ENCODE peak calls at places on chromosome 11, in eight cellular contexts. P is uterus, S is fibroblast of lung, W is heart left ventricle, Q is OCI-LY7, N is mucosa of descending colon, V is right lobe of liver, J is astrocyte. R is an unnamed sample. For H3K9me3 and H3K4me1, the result is how much of the 10 kb centered on the place peaks cover.

GRCh38 chr11:124799384-124800225 is 601 bp downstream of the MSANTD2 start:
- DNase-seq in P (no peak), S (peak), W (peak), Q (peak), N (peak), V (peak), J (peak), R (peak)

GRCh38 chr11:126282742-126283591 is at the start of gene TIRAP:
- DNase-seq in P (peak), S (peak), W (peak), Q (peak), N (peak), V (peak), J (peak), R (peak)

GRCh38 chr11:67277231-67277961 is 11.1 kb downstream of the GRK2 start:
- DNase-seq in P (peak), S (peak), W (peak), Q (peak), N (peak), V (peak), J (no peak), R (no peak)

GRCh38 chr11:117913736-117914397 is 15.3 kb downstream of the TMPRSS13 start:
- DNase-seq in P (no peak), S (no peak), W (no peak), Q (no peak), N (no peak), V (peak), J (no peak), R (no peak)

GRCh38 chr11:78418584-78419211 is 1.1 kb upstream of the GAB2 start:
- DNase-seq in P (no peak), S (no peak), W (no peak), Q (no peak), N (no peak), V (no peak), J (no peak), R (no peak)

GRCh38 chr11:88604255-88604654 is 266.7 kb upstream of the CTSC start:
- DNase-seq in P (no peak), S (peak), W (no peak), Q (no peak), N (no peak), V (no peak), J (peak), R (no peak)

GRCh38 chr11:119290894-119291497 is 25.9 kb downstream of the MCAM start:
- DNase-seq in P (no peak), S (no peak), W (no peak), Q (no peak), N (no peak), V (no peak), J (no peak), R (no peak)

GRCh38 chr11:122202951-122203456 is 87.0 kb upstream of the BLID start:
- DNase-seq in P (peak), S (peak), W (peak), Q (peak), N (peak), V (peak), J (peak), R (peak)

GRCh38 chr11:12242071-12242672 is 131.8 kb downstream of the MICAL2 start:
- DNase-seq in P (no peak), S (no peak), W (no peak), Q (no peak), N (no peak), V (no peak), J (no peak), R (no peak)

GRCh38 chr11:70713988-70714665 is 315.8 kb downstream of the CTTN start:
- DNase-seq in P (no peak), S (no peak), W (no peak), Q (no peak), N (no peak), V (peak), J (no peak), R (no peak)

GRCh38 chr11:70715636-70716035 is 317.3 kb downstream of the CTTN start:
- DNase-seq in P (no peak), S (no peak), W (no peak), Q (no peak), N (no peak), V (no peak), J (no peak), R (no peak)

GRCh38 chr11:70713436-70713835 is 315.1 kb downstream of the CTTN start:
- DNase-seq in P (no peak), S (no peak), W (no peak), Q (no peak), N (no peak), V (peak), J (no peak), R (no peak)

GRCh38 chr11:70716986-70717775 is 318.9 kb downstream of the CTTN start:
- DNase-seq in P (no peak), S (no peak), W (no peak), Q (no peak), N (no peak), V (no peak), J (peak), R (no peak)

DNA sequence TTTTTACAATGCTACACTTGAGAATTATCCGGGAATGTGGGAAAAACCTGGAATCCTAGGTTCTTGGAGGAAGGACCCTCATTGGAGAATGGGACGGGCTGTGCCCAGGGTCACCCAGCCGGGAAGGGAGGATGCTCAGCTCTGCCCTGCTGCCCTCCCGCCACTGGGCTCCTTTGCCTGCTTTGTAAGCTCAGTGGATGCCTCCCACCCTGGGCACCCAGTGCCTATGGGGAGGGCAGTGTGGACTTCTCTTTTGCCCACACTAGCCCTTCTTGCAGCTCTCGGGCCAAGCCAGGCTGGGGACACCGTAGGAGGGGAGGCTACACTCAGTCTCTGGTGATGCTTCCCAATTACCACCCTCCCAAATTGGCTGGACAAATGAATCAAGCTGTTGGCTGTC is 316.8 kb downstream of the CTTN start:
- DNase-seq in P (no peak), S (no peak), W (no peak), Q (no peak), N (no peak), V (no peak), J (no peak), R (no peak)
- H3K9me3 ChIP-seq in P (under half), S (under half), W (under half), Q (under half), N (under half), V (under half), J (under half), R (under half)

GRCh38 chr11:14643697-14644395 is at the start of gene PDE3B:
- DNase-seq in P (peak), S (peak), W (peak), Q (peak), N (peak), V (peak), J (peak), R (peak)
- TF ChIP-seq CTCF in P (no peak), S (no peak), W (no peak), Q (no peak), N (no peak), V (no peak), J (no peak), R (peak)

GRCh38 chr11:19959697-19960096 is 200.6 kb downstream of the DBX1 start:
- DNase-seq in P (no peak), S (no peak), W (no peak), Q (no peak), N (no peak), V (no peak), J (peak), R (no peak)
- H3K4me1 ChIP-seq in P (under half), S (under half), W (under half), Q (under half), N (under half), V (under half), J (under half), R (under half)

GRCh38 chr11:2663506-2663905 is 36.3 kb downstream of the KCNQ1OT1 start:
- DNase-seq in P (no peak), S (no peak), W (no peak), Q (no peak), N (no peak), V (no peak), J (no peak), R (no peak)

GRCh38 chr11:2661173-2662023 is 38.4 kb downstream of the KCNQ1OT1 start:
- DNase-seq in P (no peak), S (no peak), W (no peak), Q (no peak), N (no peak), V (no peak), J (no peak), R (no peak)

GRCh38 chr11:2662430-2663299 is 37.1 kb downstream of the KCNQ1OT1 start:
- DNase-seq in P (no peak), S (no peak), W (no peak), Q (no peak), N (no peak), V (no peak), J (no peak), R (no peak)

GRCh38 chr11:2660357-2660939 is 39.3 kb downstream of the KCNQ1OT1 start:
- DNase-seq in P (no peak), S (no peak), W (no peak), Q (no peak), N (no peak), V (no peak), J (no peak), R (no peak)

DNA sequence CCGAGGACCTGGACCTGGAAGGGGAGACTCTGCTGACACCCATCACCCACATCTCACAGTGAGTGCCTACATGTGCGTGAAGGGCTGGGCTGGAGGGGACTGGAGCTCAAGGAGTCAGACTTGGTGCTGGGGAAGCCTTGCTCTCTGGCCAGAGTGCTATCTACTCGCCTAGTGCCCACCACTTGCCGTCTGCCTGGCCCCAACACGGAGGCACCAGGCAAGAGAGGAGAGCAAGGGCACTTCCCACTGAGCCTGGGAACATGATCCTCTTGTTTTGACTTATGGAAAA is 37.8 kb downstream of the KCNQ1OT1 start:
- DNase-seq in P (no peak), S (no peak), W (no peak), Q (no peak), N (no peak), V (no peak), J (no peak), R (no peak)
- H3K9me3 ChIP-seq in P (under half), S (under half), W (under half), Q (under half), N (under half), V (under half), J (under half), R (half or more)

GRCh38 chr11:110446594-110446993 is 16.8 kb downstream of the FDX1 start:
- DNase-seq in P (no peak), S (no peak), W (no peak), Q (no peak), N (no peak), V (no peak), J (no peak), R (no peak)

GRCh38 chr11:110450246-110450645 is 20.5 kb downstream of the FDX1 start:
- DNase-seq in P (no peak), S (no peak), W (no peak), Q (no peak), N (no peak), V (no peak), J (no peak), R (no peak)

GRCh38 chr11:110447897-110448522 is 18.3 kb downstream of the FDX1 start:
- DNase-seq in P (no peak), S (peak), W (no peak), Q (peak), N (no peak), V (no peak), J (no peak), R (no peak)

GRCh38 chr11:110447343-110447742 is 17.6 kb downstream of the FDX1 start:
- DNase-seq in P (no peak), S (no peak), W (no peak), Q (no peak), N (no peak), V (no peak), J (no peak), R (no peak)

DNA sequence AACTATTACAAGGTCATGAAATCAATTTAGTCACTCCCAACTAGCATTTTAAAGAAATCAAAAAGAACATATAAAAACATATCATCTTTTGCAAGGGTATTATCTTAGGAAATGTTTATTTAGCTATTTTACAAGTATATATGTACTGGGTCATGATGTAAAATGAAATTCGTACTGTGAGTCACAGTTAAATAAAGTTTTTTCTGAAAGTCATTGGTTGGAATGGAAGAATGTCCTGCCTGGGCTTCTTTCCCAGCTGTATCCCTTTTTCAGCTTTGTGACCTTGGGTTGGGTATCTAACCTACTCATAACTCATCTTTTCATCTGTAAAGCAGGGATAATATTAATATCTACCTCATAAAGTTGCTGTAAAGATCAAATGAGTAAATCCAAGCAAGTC is 15.7 kb downstream of the FDX1 start:
- DNase-seq in P (no peak), S (peak), W (no peak), Q (no peak), N (no peak), V (no peak), J (no peak), R (no peak)
- TF ChIP-seq CTCF in P (no peak), S (no peak), W (no peak), Q (no peak), N (no peak), V (no peak), J (no peak), R (no peak)

GRCh38 chr11:77259681-77260080 is 41.8 kb downstream of the GDPD4 start:
- DNase-seq in P (no peak), S (peak), W (no peak), Q (no peak), N (no peak), V (no peak), J (peak), R (no peak)
- H3K4me1 ChIP-seq in P (under half), S (under half), W (under half), Q (under half), N (under half), V (under half), J (under half), R (under half)

GRCh38 chr11:48341466-48341865 is 16.7 kb downstream of the OR4C3 start:
- DNase-seq in P (no peak), S (no peak), W (no peak), Q (no peak), N (no peak), V (no peak), J (no peak), R (no peak)
- H3K9me3 ChIP-seq in P (under half), S (under half), W (under half), Q (under half), N (under half), V (under half), J (under half), R (under half)

R was measured in Caco-2.